ENCODE peak calls at places on chromosomes 16 and 17, in six cellular contexts. N, S, A, V, G and P are unnamed samples.

GRCh38 chr17:77834170-77835115 is 124.1 kb upstream of the TNRC6C start:
- DNase-seq in N (peak), S (no peak), A (no peak), V (peak), G (peak), P (peak)

GRCh38 chr17:72724375-72724774 is 368.1 kb downstream of the SLC39A11 start:
- DNase-seq in N (peak), S (no peak), A (no peak), V (no peak), G (no peak), P (no peak)

GRCh38 chr16:57535680-57536305 is 578 bp downstream of the CCDC102A start:
- DNase-seq in N (peak), S (peak), A (peak), V (peak), G (peak), P (peak)

GRCh38 chr17:73283841-73284282 is 22.2 kb upstream of the CPSF4L start:
- DNase-seq in N (no peak), S (no peak), A (no peak), V (no peak), G (no peak), P (no peak)

GRCh38 chr16:73298562-73298961 is 250.6 kb upstream of the ZFHX3 start:
- DNase-seq in N (no peak), S (no peak), A (no peak), V (no peak), G (peak), P (no peak)

GRCh38 chr17:61200349-61200735 is 199.3 kb upstream of the TBX2 start:
- DNase-seq in N (no peak), S (no peak), A (no peak), V (no peak), G (no peak), P (no peak)

GRCh38 chr16:1300664-1301476 is 8.6 kb upstream of the UBE2I start:
- DNase-seq in N (peak), S (peak), A (peak), V (peak), G (peak), P (no peak)

GRCh38 chr16:695355-696089 is 5.3 kb upstream of the WDR24 start:
- DNase-seq in N (peak), S (no peak), A (peak), V (peak), G (no peak), P (no peak)

GRCh38 chr17:65345261-65346060 is 208.3 kb downstream of the RGS9 start:
- DNase-seq in N (peak), S (no peak), A (no peak), V (no peak), G (no peak), P (no peak)

GRCh38 chr17:11986179-11986938 is 10.9 kb downstream of the ZNF18 start:
- DNase-seq in N (no peak), S (no peak), A (no peak), V (no peak), G (peak), P (no peak)

GRCh38 chr17:44940321-44940720 is 7.3 kb downstream of the KIF18B start:
- DNase-seq in N (peak), S (no peak), A (no peak), V (no peak), G (peak), P (no peak)

GRCh38 chr17:2235792-2236365 is 67.7 kb downstream of the SMG6 start:
- DNase-seq in N (no peak), S (no peak), A (no peak), V (no peak), G (peak), P (no peak)

GRCh38 chr16:84266451-84266850 is 26.6 kb upstream of the KCNG4 start:
- DNase-seq in N (peak), S (no peak), A (no peak), V (peak), G (peak), P (no peak)

GRCh38 chr17:77404812-77405581 is 264.2 kb downstream of the SEC14L1 start:
- DNase-seq in N (peak), S (no peak), A (no peak), V (peak), G (peak), P (no peak)

GRCh38 chr17:57107498-57108101 is 22.6 kb downstream of the AKAP1 start:
- DNase-seq in N (peak), S (no peak), A (no peak), V (no peak), G (no peak), P (no peak)

GRCh38 chr16:56294599-56294998 is 103.3 kb downstream of the GNAO1 start:
- DNase-seq in N (peak), S (no peak), A (no peak), V (no peak), G (peak), P (no peak)

GRCh38 chr17:65742433-65743312 is 181.2 kb upstream of the AXIN2 start:
- DNase-seq in N (peak), S (no peak), A (no peak), V (no peak), G (peak), P (no peak)

GRCh38 chr16:6937641-6938040 is 395.0 kb upstream of the RBFOX1 start:
- DNase-seq in N (no peak), S (no peak), A (no peak), V (no peak), G (no peak), P (no peak)

GRCh38 chr17:17325228-17325627 is 22.1 kb downstream of the NT5M start:
- DNase-seq in N (no peak), S (no peak), A (peak), V (no peak), G (no peak), P (no peak)

GRCh38 chr17:67434061-67434525 is 57.0 kb downstream of the PITPNC1 start:
- DNase-seq in N (no peak), S (no peak), A (no peak), V (peak), G (no peak), P (no peak)

GRCh38 chr17:73566905-73567782 is 77.1 kb downstream of the SDK2 start:
- DNase-seq in N (no peak), S (no peak), A (no peak), V (no peak), G (no peak), P (no peak)

GRCh38 chr16:28300327-28300726 is 8.0 kb downstream of the SBK1 start:
- DNase-seq in N (no peak), S (no peak), A (no peak), V (no peak), G (no peak), P (no peak)

GRCh38 chr17:73342549-73343167 is 30.9 kb upstream of the CDC42EP4 start:
- DNase-seq in N (no peak), S (no peak), A (no peak), V (no peak), G (peak), P (no peak)

GRCh38 chr16:11101283-11101682 is 154.7 kb downstream of the SOCS1 start:
- DNase-seq in N (no peak), S (no peak), A (no peak), V (no peak), G (no peak), P (no peak)

GRCh38 chr16:70430667-70431536 is 8.0 kb downstream of the ST3GAL2 start:
- DNase-seq in N (peak), S (no peak), A (no peak), V (peak), G (no peak), P (no peak)

GRCh38 chr16:3578121-3578520 is 918 bp upstream of the NLRC3 start:
- DNase-seq in N (no peak), S (no peak), A (no peak), V (no peak), G (no peak), P (no peak)

GRCh38 chr16:68475071-68475470 is 26.8 kb upstream of the SMPD3 start:
- DNase-seq in N (peak), S (no peak), A (no peak), V (no peak), G (no peak), P (no peak)

GRCh38 chr16:967077-967541 is 3.7 kb downstream of the LMF1 start:
- DNase-seq in N (no peak), S (no peak), A (no peak), V (no peak), G (no peak), P (no peak)

GRCh38 chr16:77531741-77532140 is 96.9 kb upstream of the ADAMTS18 start:
- DNase-seq in N (peak), S (no peak), A (no peak), V (no peak), G (peak), P (no peak)

GRCh38 chr17:691423-691822 is 23.2 kb downstream of the VPS53 start:
- DNase-seq in N (peak), S (no peak), A (no peak), V (no peak), G (peak), P (no peak)

GRCh38 chr16:88444826-88445582 is 8.1 kb upstream of the ZFPM1 start:
- DNase-seq in N (no peak), S (no peak), A (no peak), V (no peak), G (no peak), P (no peak)
- TF ChIP-seq CTCF in N (no peak), S (no peak), A (no peak), V (no peak), G (no peak), P (no peak)

DNA sequence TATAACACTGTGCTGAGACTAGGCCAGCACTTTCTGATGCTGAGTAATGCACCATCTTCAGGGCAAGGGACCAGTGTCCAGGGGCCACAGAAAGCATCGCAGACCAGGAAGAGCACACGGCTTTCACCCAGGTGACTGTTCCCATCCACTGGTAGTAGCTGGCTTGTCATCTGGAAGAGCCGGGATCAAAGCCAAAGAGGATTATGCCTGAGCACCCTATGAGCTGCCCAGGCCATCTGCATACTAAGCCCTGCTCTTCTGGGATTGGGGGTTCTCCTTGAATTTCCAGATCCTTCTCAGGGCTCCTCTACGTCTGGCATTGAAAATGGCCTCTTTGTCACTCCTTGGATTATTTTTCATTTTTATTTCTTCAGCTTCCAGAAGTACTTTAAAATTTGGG is 140.7 kb downstream of the IRX3 start:
- DNase-seq in N (no peak), S (no peak), A (no peak), V (no peak), G (no peak), P (no peak)
- TF ChIP-seq CTCF in N (no peak), S (no peak), A (no peak), V (no peak), G (no peak), P (no peak)

DNA sequence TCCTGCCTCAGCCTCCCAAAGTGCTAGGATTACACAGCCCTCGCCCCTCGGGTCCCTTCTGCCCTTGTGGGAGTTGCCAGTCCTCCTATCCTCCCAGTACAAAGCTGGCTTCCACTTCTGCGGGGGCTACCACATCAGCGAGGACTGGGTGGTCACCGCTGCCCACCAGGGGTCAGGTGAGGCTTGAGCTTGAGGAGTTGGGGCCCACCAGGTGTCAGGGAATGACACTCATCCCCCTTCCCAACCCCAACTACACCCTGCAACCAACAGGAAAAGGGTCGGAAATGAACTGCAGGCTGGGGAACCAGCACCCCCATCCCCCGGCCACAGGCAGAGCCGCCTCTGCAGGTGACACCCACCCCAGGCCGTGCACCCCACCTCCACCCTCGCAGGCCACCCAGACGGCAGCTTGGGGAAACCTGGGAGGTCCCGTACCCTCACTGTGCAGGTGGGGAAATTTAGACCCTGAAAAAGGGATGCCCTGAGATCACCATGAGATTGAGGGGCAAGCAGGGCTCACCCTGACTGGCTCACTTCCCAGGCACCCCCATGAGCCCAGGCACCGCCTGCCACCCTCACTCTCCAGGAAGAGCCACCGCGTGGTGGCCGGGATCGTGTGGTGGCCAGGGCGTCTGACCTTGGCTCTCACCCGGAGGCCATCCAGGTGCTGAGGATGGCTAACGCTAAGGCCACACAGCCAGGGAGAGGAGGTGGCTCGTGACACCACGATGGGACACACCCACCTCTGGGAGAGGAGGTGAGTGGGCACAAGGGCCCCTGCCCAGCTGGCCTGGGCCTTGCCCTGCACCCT is 8.0 kb downstream of the CTRB1 start:
- DNase-seq in N (no peak), S (no peak), A (no peak), V (no peak), G (no peak), P (no peak)
- TF ChIP-seq CTCF in N (no peak), S (no peak), A (no peak), V (no peak), G (no peak), P (no peak)

DNA sequence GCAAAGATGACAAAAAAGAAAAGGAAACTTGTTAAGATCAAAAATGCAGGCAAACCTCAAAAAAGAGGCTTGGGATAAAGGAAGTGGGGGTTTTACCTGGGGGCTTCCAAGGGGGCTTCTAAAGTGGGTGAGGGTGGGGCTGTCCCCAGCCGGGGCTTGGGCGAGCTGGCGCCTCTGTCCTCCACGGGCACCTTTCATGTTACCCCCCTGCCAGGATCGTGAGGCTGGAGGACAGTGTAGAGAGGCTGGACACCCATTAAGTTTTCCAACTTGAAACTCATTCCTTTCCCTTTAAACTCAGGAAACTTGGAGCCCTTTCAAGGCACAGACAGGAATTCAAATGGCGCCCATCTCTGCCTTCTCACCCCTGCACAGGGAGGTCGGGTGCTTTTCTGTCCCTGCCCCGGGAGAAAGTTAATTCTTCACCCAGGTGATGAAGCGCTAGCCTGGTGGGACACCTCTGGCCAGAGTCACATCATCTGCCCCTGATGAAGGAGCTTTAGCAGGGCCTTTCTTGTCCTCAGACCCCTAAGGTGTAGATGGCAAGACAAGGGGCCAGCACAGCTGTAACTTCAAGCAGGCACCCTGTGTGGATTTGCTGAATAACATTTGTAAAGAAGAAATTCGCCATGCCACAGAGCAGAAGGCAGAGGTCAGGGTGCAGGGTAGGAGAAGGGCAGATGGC is 87.3 kb downstream of the C16orf78 start:
- DNase-seq in N (no peak), S (peak), A (no peak), V (no peak), G (no peak), P (no peak)
- TF ChIP-seq CTCF in N (no peak), S (no peak), A (no peak), V (no peak), G (no peak), P (no peak)

GRCh38 chr17:15263206-15263579 is 1.9 kb downstream of the PMP22 start:
- DNase-seq in N (peak), S (no peak), A (peak), V (no peak), G (peak), P (peak)
- TF ChIP-seq CTCF in N (no peak), S (no peak), A (no peak), V (no peak), G (no peak), P (no peak)

DNA sequence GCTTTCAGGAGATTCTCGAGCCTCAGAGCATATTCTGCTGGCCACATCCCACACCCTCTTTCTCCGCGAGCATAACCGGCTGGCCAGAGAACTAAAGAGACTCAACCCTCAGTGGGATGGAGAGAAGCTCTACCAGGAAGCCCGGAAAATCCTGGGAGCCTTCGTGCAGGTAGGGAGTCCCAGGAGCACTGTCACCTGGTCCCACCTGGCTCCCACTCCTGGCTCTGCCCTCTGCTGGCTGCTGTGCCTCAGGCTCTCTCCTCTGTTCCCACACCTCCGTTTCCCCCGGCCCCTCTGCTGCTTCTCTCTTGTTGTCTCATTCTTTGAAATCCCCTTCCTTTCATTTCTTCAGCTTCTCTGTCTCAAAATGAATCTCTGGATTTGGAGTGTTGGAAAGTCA is 16.4 kb downstream of the LPO start:
- DNase-seq in N (no peak), S (no peak), A (no peak), V (no peak), G (no peak), P (no peak)
- TF ChIP-seq CTCF in N (peak), S (peak), A (no peak), V (no peak), G (no peak), P (no peak)

DNA sequence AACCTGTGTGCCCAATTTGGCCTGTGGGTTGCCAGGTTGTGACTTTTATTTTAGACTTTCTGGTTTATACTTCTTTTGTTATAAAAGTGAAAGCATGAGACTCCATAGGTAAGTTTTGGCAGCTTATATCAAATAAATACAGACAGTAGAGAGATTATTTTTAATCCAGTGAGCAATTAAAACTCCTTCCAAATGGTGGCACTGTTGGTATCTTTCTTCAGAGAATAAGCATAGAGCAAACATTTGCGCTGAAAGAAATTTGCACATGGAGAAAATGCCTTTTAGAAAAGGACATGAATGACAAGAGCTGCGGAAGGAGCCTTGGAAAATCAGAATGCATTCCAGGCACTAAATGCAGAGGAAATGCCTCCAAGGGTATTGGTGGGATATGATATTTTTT is 46.1 kb upstream of the DNAJA2 start:
- DNase-seq in N (peak), S (no peak), A (no peak), V (no peak), G (no peak), P (no peak)
- TF ChIP-seq CTCF in N (no peak), S (no peak), A (no peak), V (no peak), G (peak), P (no peak)